ENCODE peak calls at places on chromosomes 1 and 21, in six cellular contexts. X, K, S, Y, P and D are unnamed samples.

GRCh38 chr1:93816970-93817738 is 61.9 kb downstream of the DNTTIP2 start:
- DNase-seq in S (no peak), P (no peak), K (no peak), X (no peak), Y (no peak), D (no peak)

GRCh38 chr1:232538224-232538942 is 91.5 kb downstream of the SIPA1L2 start:
- DNase-seq in Y (no peak), P (no peak), X (no peak), S (no peak), K (no peak), D (no peak)

GRCh38 chr1:209319549-209319948 is 264.0 kb upstream of the CAMK1G start:
- DNase-seq in S (no peak), P (no peak), X (no peak), K (no peak), Y (no peak), D (no peak)

GRCh38 chr1:63362578-63362977 is 4.8 kb upstream of the ALG6 start:
- DNase-seq in K (no peak), X (no peak), S (no peak), P (no peak), Y (no peak), D (no peak)

GRCh38 chr1:76254165-76255043 is 179.9 kb downstream of the ST6GALNAC3 start:
- DNase-seq in P (no peak), X (no peak), K (no peak), Y (no peak), S (no peak), D (no peak)

GRCh38 chr1:57300186-57300585 is 123.7 kb downstream of the DAB1 start:
- DNase-seq in X (no peak), Y (no peak), P (no peak), S (no peak), K (no peak), D (no peak)

GRCh38 chr1:226716577-226716976 is 22.5 kb downstream of the ITPKB start:
- DNase-seq in S (no peak), X (no peak), P (no peak), K (no peak), Y (no peak), D (no peak)

GRCh38 chr1:85146972-85147359 is 53.9 kb downstream of the SYDE2 start:
- DNase-seq in X (no peak), Y (no peak), S (no peak), K (no peak), P (no peak), D (no peak)

GRCh38 chr1:89451011-89451410 is 73.6 kb upstream of the LRRC8B start:
- DNase-seq in S (no peak), Y (no peak), K (no peak), P (no peak), X (no peak), D (no peak)

GRCh38 chr1:202143768-202144509 is 598 bp downstream of the ARL8A start:
- DNase-seq in S (peak; percentile 54), P (no peak), K (no peak), Y (peak; percentile 66), X (peak; percentile 48), D (peak; percentile 51)

GRCh38 chr1:217135569-217135915 is 412.3 kb upstream of the ESRRG start:
- DNase-seq in S (peak; percentile 27), P (no peak), X (no peak), K (no peak), Y (no peak), D (no peak)

GRCh38 chr1:175192111-175192629 is 406 bp downstream of the KIAA0040 start:
- DNase-seq in S (peak; percentile 55), P (peak; percentile 56), Y (peak; percentile 65), K (no peak), X (peak; percentile 67), D (peak; percentile 61)

GRCh38 chr1:56958526-56958925 is 7.3 kb downstream of the C8B start:
- DNase-seq in X (no peak), Y (no peak), K (no peak), P (no peak), S (no peak), D (no peak)

GRCh38 chr1:247338723-247339270 is 7.1 kb upstream of the ZNF496 start:
- DNase-seq in P (no peak), S (no peak), Y (no peak), X (no peak), K (no peak), D (no peak)

GRCh38 chr1:21666572-21667320 is 2.4 kb downstream of the RAP1GAP start:
- DNase-seq in S (no peak), Y (no peak), P (no peak), X (no peak), K (no peak), D (no peak)

GRCh38 chr1:47507140-47507539 is 69.3 kb downstream of the FOXD2 start:
- DNase-seq in K (no peak), P (no peak), Y (no peak), X (no peak), S (no peak), D (no peak)

GRCh38 chr21:38751379-38752050 is 54.2 kb upstream of the ETS2 start:
- DNase-seq in Y (peak; percentile 68), S (peak; percentile 38), P (no peak), X (peak; percentile 43), K (no peak), D (no peak)

GRCh38 chr1:16145030-16145987 is 10.6 kb downstream of the EPHA2 start:
- DNase-seq in X (peak; percentile 90), P (peak; percentile 71), K (no peak), S (peak; percentile 87), Y (peak; percentile 87), D (peak; percentile 88)

GRCh38 chr1:13829152-13829769 is 129.3 kb downstream of the PRDM2 start:
- DNase-seq in K (no peak), X (no peak), Y (no peak), P (no peak), S (no peak), D (no peak)

GRCh38 chr1:109767596-109768334 is 4.0 kb upstream of the EPS8L3 start:
- DNase-seq in X (peak; percentile 2), Y (peak; percentile 24), K (peak; percentile 5), S (peak; percentile 3), P (peak; percentile 36), D (peak; percentile 6)

GRCh38 chr1:43934279-43934985 is 831 bp downstream of the ARTN start:
- DNase-seq in Y (peak; percentile 64), P (peak; percentile 34), S (peak; percentile 55), K (no peak), X (peak; percentile 42), D (peak; percentile 64)

GRCh38 chr1:116360435-116361173 is 12.4 kb upstream of the ATP1A1 start:
- DNase-seq in P (no peak), S (no peak), K (no peak), X (no peak), Y (no peak), D (no peak)

GRCh38 chr1:10033359-10033845 is 644 bp downstream of the UBE4B start:
- DNase-seq in Y (peak; percentile 41), K (no peak), X (no peak), S (no peak), P (peak; percentile 20), D (no peak)

GRCh38 chr1:239924741-239925350 is 166.8 kb upstream of the FMN2 start:
- DNase-seq in Y (no peak), X (no peak), K (no peak), S (no peak), P (no peak), D (no peak)

GRCh38 chr1:208520700-208521099 is 276.5 kb upstream of the PLXNA2 start:
- DNase-seq in P (no peak), S (no peak), K (no peak), X (no peak), Y (no peak), D (no peak)

DNA sequence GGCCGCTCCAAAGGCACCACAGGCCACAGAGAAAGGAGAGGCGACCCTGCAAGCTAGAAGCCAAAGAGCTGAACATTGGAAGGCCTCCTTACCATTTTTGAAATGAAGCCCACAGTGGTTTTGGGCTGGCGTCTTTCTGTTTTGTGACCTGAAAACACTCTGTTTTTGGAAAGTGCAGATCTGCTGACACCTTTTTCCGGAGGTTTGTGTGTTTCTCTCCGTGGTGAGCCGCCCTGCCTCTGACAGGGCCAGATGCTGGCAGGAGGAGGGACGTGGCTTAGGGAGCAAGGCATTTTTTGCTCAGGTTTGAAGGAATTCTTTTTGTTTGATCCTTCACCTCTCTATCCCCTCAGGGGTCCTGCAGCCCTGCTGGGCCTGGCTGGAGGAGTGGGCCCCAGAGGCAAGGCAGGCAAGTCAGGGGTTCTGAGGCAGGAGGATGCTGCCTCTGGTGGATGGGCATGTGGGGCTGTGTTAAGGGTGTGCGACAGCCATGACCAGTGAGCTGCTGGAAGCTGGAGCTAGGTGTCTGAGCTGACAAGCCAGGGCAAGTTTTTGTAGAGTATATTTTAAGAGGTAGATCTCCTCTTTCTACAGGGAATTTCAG is 133.8 kb downstream of the CAMTA1 start:
- DNase-seq in P (no peak), X (no peak), K (no peak), Y (no peak), S (no peak), D (no peak)
- TF ChIP-seq CTCF in P (no peak), X (no peak), K (no peak), Y (no peak), S (no peak), D (no peak)

GRCh38 chr1:183210678-183211077 is 24.6 kb downstream of the LAMC2 start:
- DNase-seq in K (no peak), X (no peak), P (no peak), Y (no peak), S (no peak), D (no peak)

GRCh38 chr1:183205196-183205781 is 19.2 kb downstream of the LAMC2 start:
- DNase-seq in P (no peak), S (no peak), K (no peak), X (no peak), Y (no peak), D (no peak)

GRCh38 chr1:183203094-183203493 is 17.0 kb downstream of the LAMC2 start:
- DNase-seq in Y (no peak), X (no peak), K (no peak), P (no peak), S (no peak), D (no peak)

GRCh38 chr1:183209533-183210158 is 23.6 kb downstream of the LAMC2 start:
- DNase-seq in K (no peak), Y (no peak), P (no peak), S (no peak), X (no peak), D (no peak)

GRCh38 chr1:183206538-183207117 is 20.6 kb downstream of the LAMC2 start:
- DNase-seq in Y (no peak), K (no peak), S (no peak), P (no peak), X (no peak), D (no peak)
- TF ChIP-seq CTCF in Y (no peak), K (no peak), S (no peak), P (no peak), X (no peak), D (no peak)

GRCh38 chr1:173627269-173627668 is 7.9 kb upstream of the TEX50 start:
- DNase-seq in S (no peak), X (no peak), P (no peak), Y (no peak), K (no peak), D (no peak)

DNA sequence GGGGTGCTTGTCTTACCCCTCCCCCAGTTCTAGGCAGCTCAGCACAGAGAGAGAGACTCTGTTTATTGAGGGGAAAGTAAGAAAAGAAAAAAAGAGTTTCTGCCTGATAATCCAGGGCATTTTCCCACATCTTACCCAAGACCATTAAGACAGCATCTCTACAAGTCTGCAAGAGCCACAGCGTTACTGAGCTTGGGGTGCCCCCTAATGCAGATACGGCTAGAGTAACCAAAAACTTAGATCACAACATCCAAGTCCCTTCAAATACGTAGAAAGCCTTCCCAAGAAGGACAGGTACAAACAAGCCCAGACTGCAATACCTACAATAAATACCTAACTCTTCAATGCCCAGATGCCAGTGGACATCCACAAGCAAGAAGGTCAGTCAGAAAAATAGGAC is 6.2 kb upstream of the TEX50 start:
- DNase-seq in P (no peak), Y (no peak), S (no peak), K (no peak), X (no peak), D (no peak)
- TF ChIP-seq CTCF in P (no peak), Y (no peak), S (no peak), K (no peak), X (no peak), D (no peak)

GRCh38 chr1:36366091-36366661 is 19.5 kb downstream of the STK40 start:
- DNase-seq in P (peak; percentile 43), X (peak; percentile 53), K (peak; percentile 80), Y (peak; percentile 58), S (no peak), D (peak; percentile 37)
- TF ChIP-seq CTCF in P (no peak), X (no peak), K (no peak), Y (no peak), S (no peak), D (no peak)